ENCODE peak calls at places on chromosomes 12 and 14, in five cellular contexts. V is neuronal stem cell, W is IMR-90, F is H9, O is H1. L is an unnamed sample.

GRCh38 chr12:104223599-104224168 is 8.1 kb downstream of the TXNRD1 start:
- DNase-seq in V (no peak), W (no peak), F (no peak), O (no peak), L (peak)

GRCh38 chr12:2769866-2770533 is 24.8 kb upstream of the FKBP4 start:
- DNase-seq in V (no peak), W (no peak), F (no peak), O (no peak), L (peak)

GRCh38 chr14:61260939-61261776 is 20.0 kb downstream of the TMEM30B start:
- DNase-seq in V (no peak), W (peak), F (no peak), O (no peak), L (no peak)

GRCh38 chr12:115044073-115044472 is 360.1 kb upstream of the TBX3 start:
- DNase-seq in V (no peak), W (peak), F (no peak), O (no peak), L (no peak)

GRCh38 chr14:41230683-41231082 is 376.0 kb upstream of the LRFN5 start:
- DNase-seq in V (no peak), W (no peak), F (no peak), O (no peak), L (no peak)

GRCh38 chr12:41473441-41473840 is 285.3 kb downstream of the PDZRN4 start:
- DNase-seq in V (no peak), W (no peak), F (no peak), O (no peak), L (no peak)

GRCh38 chr14:72301352-72301751 is 369.1 kb downstream of the RGS6 start:
- DNase-seq in V (no peak), W (no peak), F (no peak), O (no peak), L (no peak)

GRCh38 chr14:50920482-50921225 is 23.6 kb downstream of the PYGL start:
- DNase-seq in V (peak), W (peak), F (no peak), O (no peak), L (peak)

GRCh38 chr12:57545809-57546437 is 1.1 kb downstream of the DCTN2 start:
- DNase-seq in V (no peak), W (peak), F (no peak), O (no peak), L (no peak)
- H3K23ac ChIP-seq in V (no peak), W (peak), F (no peak), O (no peak), L (no peak)

GRCh38 chr12:82688035-82688501 is 1.4 kb downstream of the TMTC2 start:
- DNase-seq in V (no peak), W (no peak), F (no peak), O (no peak), L (no peak)
- H3K23ac ChIP-seq in V (no peak), W (peak), F (no peak), O (no peak), L (no peak)

DNA sequence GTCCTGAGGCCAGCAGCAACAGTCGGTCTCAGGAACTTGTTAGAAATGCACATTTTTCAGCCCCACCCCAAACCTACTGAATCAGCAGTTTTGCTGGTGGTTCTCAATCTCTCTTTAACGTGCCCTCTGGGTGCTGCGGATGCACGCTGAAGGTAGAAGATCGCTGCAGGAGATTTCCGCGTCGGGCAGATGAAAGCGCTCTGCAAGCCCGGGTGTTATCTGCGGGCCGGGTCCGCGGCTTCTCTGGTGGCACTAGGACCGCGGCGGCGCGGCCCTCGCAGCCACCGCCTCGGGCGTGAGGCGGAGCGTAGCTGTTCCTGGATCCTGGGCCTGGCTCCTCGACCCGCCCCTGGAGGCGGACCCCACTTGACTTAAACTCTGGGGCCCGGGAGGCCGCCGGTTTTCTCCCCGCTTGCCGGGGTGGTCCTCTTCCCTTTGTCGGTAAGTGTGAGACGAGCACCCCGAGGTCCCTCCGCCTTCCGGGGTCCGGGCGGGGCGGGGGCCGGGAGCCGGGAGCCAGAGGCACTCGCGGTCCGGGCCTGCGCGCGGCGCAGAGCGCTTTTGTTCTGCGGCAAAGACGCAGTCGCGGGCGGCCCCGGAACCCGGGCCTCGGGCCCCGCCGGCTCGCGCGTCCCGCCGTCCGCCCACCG is at the start of gene RESF1:
- DNase-seq in V (peak), W (peak), F (peak), O (peak), L (peak)
- H3K23ac ChIP-seq in V (peak), W (peak), F (no peak), O (no peak), L (no peak)

GRCh38 chr12:29673346-29673745 is 110.4 kb downstream of the TMTC1 start:
- DNase-seq in V (no peak), W (peak), F (no peak), O (no peak), L (no peak)

GRCh38 chr12:29672580-29672979 is 111.2 kb downstream of the TMTC1 start:
- DNase-seq in V (no peak), W (no peak), F (no peak), O (no peak), L (no peak)

GRCh38 chr12:29667011-29667410 is 116.7 kb downstream of the TMTC1 start:
- DNase-seq in V (no peak), W (no peak), F (no peak), O (no peak), L (no peak)

GRCh38 chr12:29674463-29674862 is 109.3 kb downstream of the TMTC1 start:
- DNase-seq in V (no peak), W (no peak), F (no peak), O (no peak), L (no peak)

DNA sequence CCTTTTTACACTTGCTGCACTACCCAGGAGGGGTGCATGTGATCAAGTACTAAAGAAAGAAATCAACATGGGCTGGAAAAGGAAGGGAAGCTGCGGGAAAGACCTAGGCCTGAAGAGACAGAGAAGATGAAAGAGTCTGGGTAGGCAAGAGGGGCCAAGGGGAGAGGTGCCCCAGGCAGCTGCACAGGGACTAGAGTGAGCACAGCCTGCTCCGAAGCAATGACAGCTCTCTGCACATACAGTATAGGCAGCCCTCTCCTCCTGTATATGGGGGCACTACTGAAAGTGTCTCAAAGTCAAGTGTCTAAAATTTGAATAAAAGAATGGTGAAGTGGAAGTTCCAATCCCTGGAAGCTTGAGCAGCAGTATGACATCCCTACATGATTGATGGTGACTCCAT is 112.0 kb downstream of the TMTC1 start:
- DNase-seq in V (no peak), W (no peak), F (no peak), O (no peak), L (no peak)
- H3K23ac ChIP-seq in V (no peak), W (no peak), F (no peak), O (no peak), L (peak)